ENCODE peak calls at places on chromosomes 11 and 22, in seven cellular contexts. One of them, this sample, is unnamed.
A peak's percentile ranks its signal among the peaks of the same experiment; 100 is the strongest.

GRCh38 chr22:37249946-37250345 is 5.9 kb upstream of the RAC2 start:
- DNase-seq in NCI-H2171 treated with DMSO at 0.1 percent for 48 hours: no peak
- DNase-seq in COR-L47: no peak
- DNase-seq in activated T-cell treated with anti-CD3 and anti-CD28 coated beads, Interleukin-2, amount 50 U/mL, for 72 hours: no peak
- DNase-seq in right atrium auricular region: no peak
- DNase-seq in AG04450: no peak
- DNase-seq in astrocyte: no peak
- DNase-seq in this sample: no peak

GRCh38 chr11:110805764-110806163 is 93.5 kb upstream of the ARHGAP20 start:
- DNase-seq in NCI-H2171 treated with DMSO at 0.1 percent for 48 hours: no peak
- DNase-seq in COR-L47: no peak
- DNase-seq in activated T-cell treated with anti-CD3 and anti-CD28 coated beads, Interleukin-2, amount 50 U/mL, for 72 hours: no peak
- DNase-seq in right atrium auricular region: no peak
- DNase-seq in AG04450: no peak
- DNase-seq in astrocyte: no peak
- DNase-seq in this sample: no peak

GRCh38 chr11:9014826-9015225 is 11.0 kb upstream of the NRIP3 start:
- DNase-seq in NCI-H2171 treated with DMSO at 0.1 percent for 48 hours: no peak
- DNase-seq in COR-L47: no peak
- DNase-seq in activated T-cell treated with anti-CD3 and anti-CD28 coated beads, Interleukin-2, amount 50 U/mL, for 72 hours: no peak
- DNase-seq in right atrium auricular region: no peak
- DNase-seq in AG04450: no peak
- DNase-seq in astrocyte: peak; percentile 3
- DNase-seq in this sample: no peak

GRCh38 chr11:13463779-13464290 is 813 bp upstream of the BTBD10 start:
- DNase-seq in NCI-H2171 treated with DMSO at 0.1 percent for 48 hours: no peak
- DNase-seq in COR-L47: no peak
- DNase-seq in activated T-cell treated with anti-CD3 and anti-CD28 coated beads, Interleukin-2, amount 50 U/mL, for 72 hours: no peak
- DNase-seq in right atrium auricular region: no peak
- DNase-seq in AG04450: no peak
- DNase-seq in astrocyte: no peak
- DNase-seq in this sample: no peak

GRCh38 chr11:6640985-6641701 is 14.5 kb downstream of the DCHS1 start:
- DNase-seq in NCI-H2171 treated with DMSO at 0.1 percent for 48 hours: no peak
- DNase-seq in COR-L47: no peak
- DNase-seq in activated T-cell treated with anti-CD3 and anti-CD28 coated beads, Interleukin-2, amount 50 U/mL, for 72 hours: no peak
- DNase-seq in right atrium auricular region: no peak
- DNase-seq in AG04450: no peak
- DNase-seq in astrocyte: no peak
- DNase-seq in this sample: no peak

GRCh38 chr11:58980159-58980843 is 41.0 kb downstream of the GLYATL1 start:
- DNase-seq in NCI-H2171 treated with DMSO at 0.1 percent for 48 hours: no peak
- DNase-seq in COR-L47: no peak
- DNase-seq in activated T-cell treated with anti-CD3 and anti-CD28 coated beads, Interleukin-2, amount 50 U/mL, for 72 hours: no peak
- DNase-seq in right atrium auricular region: no peak
- DNase-seq in AG04450: no peak
- DNase-seq in astrocyte: no peak
- DNase-seq in this sample: no peak

GRCh38 chr22:27748355-27749168 is 53.0 kb downstream of the MN1 start:
- DNase-seq in NCI-H2171 treated with DMSO at 0.1 percent for 48 hours: no peak
- DNase-seq in COR-L47: no peak
- DNase-seq in activated T-cell treated with anti-CD3 and anti-CD28 coated beads, Interleukin-2, amount 50 U/mL, for 72 hours: no peak
- DNase-seq in right atrium auricular region: no peak
- DNase-seq in AG04450: no peak
- DNase-seq in astrocyte: peak; percentile 89
- DNase-seq in this sample: no peak

GRCh38 chr11:92423133-92423532 is 198.5 kb downstream of the FAT3 start:
- DNase-seq in NCI-H2171 treated with DMSO at 0.1 percent for 48 hours: no peak
- DNase-seq in COR-L47: no peak
- DNase-seq in activated T-cell treated with anti-CD3 and anti-CD28 coated beads, Interleukin-2, amount 50 U/mL, for 72 hours: no peak
- DNase-seq in right atrium auricular region: no peak
- DNase-seq in AG04450: no peak
- DNase-seq in astrocyte: peak; percentile 27
- DNase-seq in this sample: no peak

GRCh38 chr11:2535673-2536439 is 91.0 kb downstream of the KCNQ1 start:
- DNase-seq in NCI-H2171 treated with DMSO at 0.1 percent for 48 hours: no peak
- DNase-seq in COR-L47: no peak
- DNase-seq in activated T-cell treated with anti-CD3 and anti-CD28 coated beads, Interleukin-2, amount 50 U/mL, for 72 hours: no peak
- DNase-seq in right atrium auricular region: no peak
- DNase-seq in AG04450: no peak
- DNase-seq in astrocyte: no peak
- DNase-seq in this sample: no peak

GRCh38 chr11:7555067-7555699 is 41.4 kb downstream of the PPFIBP2 start:
- DNase-seq in NCI-H2171 treated with DMSO at 0.1 percent for 48 hours: no peak
- DNase-seq in COR-L47: no peak
- DNase-seq in activated T-cell treated with anti-CD3 and anti-CD28 coated beads, Interleukin-2, amount 50 U/mL, for 72 hours: no peak
- DNase-seq in right atrium auricular region: no peak
- DNase-seq in AG04450: no peak
- DNase-seq in astrocyte: no peak
- DNase-seq in this sample: no peak

GRCh38 chr11:86931965-86932332 is 23.2 kb downstream of the FZD4 start:
- DNase-seq in NCI-H2171 treated with DMSO at 0.1 percent for 48 hours: no peak
- DNase-seq in COR-L47: no peak
- DNase-seq in activated T-cell treated with anti-CD3 and anti-CD28 coated beads, Interleukin-2, amount 50 U/mL, for 72 hours: peak; percentile 10
- DNase-seq in right atrium auricular region: no peak
- DNase-seq in AG04450: no peak
- DNase-seq in astrocyte: peak; percentile 67
- DNase-seq in this sample: no peak

GRCh38 chr11:75166791-75167190 is 15.9 kb downstream of the SLCO2B1 start:
- DNase-seq in NCI-H2171 treated with DMSO at 0.1 percent for 48 hours: no peak
- DNase-seq in COR-L47: no peak
- DNase-seq in activated T-cell treated with anti-CD3 and anti-CD28 coated beads, Interleukin-2, amount 50 U/mL, for 72 hours: no peak
- DNase-seq in right atrium auricular region: no peak
- DNase-seq in AG04450: no peak
- DNase-seq in astrocyte: no peak
- DNase-seq in this sample: no peak

GRCh38 chr11:27705873-27706820 is 5.9 kb upstream of the BDNF start:
- DNase-seq in NCI-H2171 treated with DMSO at 0.1 percent for 48 hours: peak; percentile 5
- DNase-seq in COR-L47: no peak
- DNase-seq in activated T-cell treated with anti-CD3 and anti-CD28 coated beads, Interleukin-2, amount 50 U/mL, for 72 hours: no peak
- DNase-seq in right atrium auricular region: no peak
- DNase-seq in AG04450: no peak
- DNase-seq in astrocyte: peak; percentile 64
- DNase-seq in this sample: no peak

GRCh38 chr11:117192401-117192875 is 6.7 kb upstream of the TAGLN start:
- DNase-seq in NCI-H2171 treated with DMSO at 0.1 percent for 48 hours: no peak
- DNase-seq in COR-L47: no peak
- DNase-seq in activated T-cell treated with anti-CD3 and anti-CD28 coated beads, Interleukin-2, amount 50 U/mL, for 72 hours: no peak
- DNase-seq in right atrium auricular region: no peak
- DNase-seq in AG04450: no peak
- DNase-seq in astrocyte: no peak
- DNase-seq in this sample: no peak

GRCh38 chr11:66414120-66414934 is 6.5 kb upstream of the NPAS4 start:
- DNase-seq in NCI-H2171 treated with DMSO at 0.1 percent for 48 hours: no peak
- DNase-seq in COR-L47: no peak
- DNase-seq in activated T-cell treated with anti-CD3 and anti-CD28 coated beads, Interleukin-2, amount 50 U/mL, for 72 hours: no peak
- DNase-seq in right atrium auricular region: no peak
- DNase-seq in AG04450: no peak
- DNase-seq in astrocyte: no peak
- DNase-seq in this sample: no peak

GRCh38 chr22:44398791-44399190 is 86.0 kb upstream of the SHISAL1 start:
- DNase-seq in NCI-H2171 treated with DMSO at 0.1 percent for 48 hours: no peak
- DNase-seq in COR-L47: no peak
- DNase-seq in activated T-cell treated with anti-CD3 and anti-CD28 coated beads, Interleukin-2, amount 50 U/mL, for 72 hours: no peak
- DNase-seq in right atrium auricular region: peak; percentile 57
- DNase-seq in AG04450: no peak
- DNase-seq in astrocyte: no peak
- DNase-seq in this sample: peak; percentile 62

GRCh38 chr11:114257621-114258558 is 38.3 kb upstream of the NNMT start:
- DNase-seq in NCI-H2171 treated with DMSO at 0.1 percent for 48 hours: no peak
- DNase-seq in COR-L47: no peak
- DNase-seq in activated T-cell treated with anti-CD3 and anti-CD28 coated beads, Interleukin-2, amount 50 U/mL, for 72 hours: no peak
- DNase-seq in right atrium auricular region: peak; percentile 80
- DNase-seq in AG04450: no peak
- DNase-seq in astrocyte: no peak
- DNase-seq in this sample: peak; percentile 75

GRCh38 chr11:10392680-10393079 is 62.4 kb upstream of the AMPD3 start:
- DNase-seq in NCI-H2171 treated with DMSO at 0.1 percent for 48 hours: no peak
- DNase-seq in COR-L47: no peak
- DNase-seq in activated T-cell treated with anti-CD3 and anti-CD28 coated beads, Interleukin-2, amount 50 U/mL, for 72 hours: no peak
- DNase-seq in right atrium auricular region: peak; percentile 44
- DNase-seq in AG04450: no peak
- DNase-seq in astrocyte: peak; percentile 87
- DNase-seq in this sample: no peak

GRCh38 chr11:1825039-1825740 is 9.6 kb upstream of the SYT8 start:
- DNase-seq in NCI-H2171 treated with DMSO at 0.1 percent for 48 hours: no peak
- DNase-seq in COR-L47: no peak
- DNase-seq in activated T-cell treated with anti-CD3 and anti-CD28 coated beads, Interleukin-2, amount 50 U/mL, for 72 hours: no peak
- DNase-seq in right atrium auricular region: no peak
- DNase-seq in AG04450: no peak
- DNase-seq in astrocyte: no peak
- DNase-seq in this sample: peak; percentile 77

GRCh38 chr22:44622147-44622427 is 79.9 kb upstream of the PRR5 start:
- DNase-seq in NCI-H2171 treated with DMSO at 0.1 percent for 48 hours: peak; percentile 69
- DNase-seq in COR-L47: peak; percentile 73
- DNase-seq in activated T-cell treated with anti-CD3 and anti-CD28 coated beads, Interleukin-2, amount 50 U/mL, for 72 hours: no peak
- DNase-seq in right atrium auricular region: no peak
- DNase-seq in AG04450: no peak
- DNase-seq in astrocyte: no peak
- DNase-seq in this sample: peak; percentile 66

GRCh38 chr22:17108256-17109112 is 12.7 kb downstream of the TMEM121B start:
- DNase-seq in NCI-H2171 treated with DMSO at 0.1 percent for 48 hours: no peak
- DNase-seq in COR-L47: no peak
- DNase-seq in activated T-cell treated with anti-CD3 and anti-CD28 coated beads, Interleukin-2, amount 50 U/mL, for 72 hours: no peak
- DNase-seq in right atrium auricular region: no peak
- DNase-seq in AG04450: no peak
- DNase-seq in astrocyte: no peak
- DNase-seq in this sample: no peak